ENCODE peak calls at places on chromosome 1, in eight cellular contexts. A is IMR-90, Q is fibroblast of lung, U is GM23248, D is OCI-LY7, I is SK-N-SH, M is neural progenitor cell, X is PC-9. J is an unnamed sample.
A peak's percentile ranks its signal among the peaks of the same experiment; 100 is the strongest.

GRCh38 chr1:160590488-160590887 is 11.2 kb upstream of the CD84 start:
- DNase-seq in D (no peak), I (no peak), Q (no peak), M (no peak), A (no peak), U (no peak), X (no peak), J (no peak)

GRCh38 chr1:24830680-24831272 is 85.5 kb downstream of the CLIC4 start:
- DNase-seq in I (peak; percentile 53), X (peak; percentile 54), D (peak; percentile 69), M (peak; percentile 64), U (peak; percentile 66), A (peak; percentile 79), Q (peak; percentile 89), J (no peak)

GRCh38 chr1:162857850-162858249 is 3.1 kb downstream of the CCDC190 start:
- DNase-seq in X (no peak), Q (peak; percentile 40), I (no peak), M (no peak), D (no peak), A (peak; percentile 49), U (peak; percentile 61), J (no peak)

GRCh38 chr1:232306269-232306911 is 323.5 kb downstream of the SIPA1L2 start:
- DNase-seq in X (no peak), A (no peak), U (no peak), I (no peak), M (peak; percentile 50), D (no peak), Q (no peak), J (no peak)

GRCh38 chr1:1125945-1126344 is 10.1 kb upstream of the C1orf159 start:
- DNase-seq in M (no peak), U (no peak), Q (no peak), X (no peak), A (no peak), I (no peak), D (no peak), J (no peak)

GRCh38 chr1:61090546-61090945 is 8.2 kb downstream of the NFIA start:
- DNase-seq in M (no peak), U (no peak), D (no peak), X (no peak), I (no peak), A (no peak), Q (no peak), J (no peak)

GRCh38 chr1:64437453-64437852 is 32.5 kb upstream of the CACHD1 start:
- DNase-seq in I (no peak), M (no peak), D (no peak), U (peak; percentile 31), X (no peak), Q (peak; percentile 7), A (no peak), J (no peak)

GRCh38 chr1:22557341-22557950 is 5.8 kb upstream of the EPHA8 start:
- DNase-seq in D (no peak), U (no peak), I (no peak), X (no peak), Q (peak; percentile 28), M (no peak), A (no peak), J (no peak)

GRCh38 chr1:29835486-29836273 is 599.4 kb downstream of the PTPRU start:
- DNase-seq in Q (no peak), D (no peak), X (no peak), I (no peak), A (no peak), M (no peak), U (no peak), J (no peak)

GRCh38 chr1:202888204-202888506 is 794 bp downstream of the RABIF start:
- DNase-seq in Q (peak; percentile 17), I (no peak), A (peak; percentile 28), X (no peak), M (no peak), D (no peak), U (peak; percentile 64), J (no peak)

GRCh38 chr1:248858096-248858890 is 592 bp downstream of the ZNF692 start:
- DNase-seq in D (peak; percentile 86), M (peak; percentile 88), I (peak; percentile 79), A (peak; percentile 64), Q (peak; percentile 54), X (peak; percentile 53), U (peak; percentile 90), J (peak; percentile 60)

GRCh38 chr1:207948536-207949250 is 37.8 kb upstream of the CD34 start:
- DNase-seq in Q (no peak), D (no peak), U (peak; percentile 20), M (no peak), X (no peak), I (no peak), A (no peak), J (no peak)

GRCh38 chr1:196680107-196680506 is 28.3 kb downstream of the CFH start:
- DNase-seq in I (no peak), M (no peak), X (no peak), A (peak; percentile 60), U (peak; percentile 44), Q (peak; percentile 40), D (no peak), J (no peak)

GRCh38 chr1:192506741-192507155 is 68.8 kb upstream of the RGS1 start:
- DNase-seq in U (peak; percentile 34), A (peak; percentile 43), I (peak; percentile 25), Q (peak; percentile 72), X (no peak), M (peak; percentile 45), D (peak; percentile 60), J (peak; percentile 68)

GRCh38 chr1:118290046-118290445 is 105.0 kb upstream of the SPAG17 start:
- DNase-seq in U (no peak), I (no peak), Q (no peak), D (no peak), M (no peak), X (no peak), A (no peak), J (no peak)

GRCh38 chr1:25116832-25117231 is 115.5 kb downstream of the SYF2 start:
- DNase-seq in Q (no peak), D (no peak), X (no peak), U (no peak), I (no peak), M (no peak), A (no peak), J (no peak)

GRCh38 chr1:198088360-198089071 is 68.3 kb upstream of the NEK7 start:
- DNase-seq in A (peak; percentile 75), Q (peak; percentile 73), U (peak; percentile 74), X (no peak), M (peak; percentile 33), I (peak; percentile 13), D (peak; percentile 47), J (peak; percentile 39)

GRCh38 chr1:91913018-91913417 is 27.1 kb upstream of the TGFBR3 start:
- DNase-seq in D (no peak), M (no peak), I (no peak), Q (no peak), U (peak; percentile 43), A (peak; percentile 55), X (no peak), J (no peak)

GRCh38 chr1:109089242-109090015 is 1.1 kb upstream of the TMEM167B start:
- DNase-seq in I (peak; percentile 55), X (peak; percentile 82), M (peak; percentile 86), Q (peak; percentile 83), U (peak; percentile 86), A (peak; percentile 71), D (peak; percentile 87), J (peak; percentile 64)

GRCh38 chr1:111097356-111098099 is 42.4 kb downstream of the DRAM2 start:
- DNase-seq in X (no peak), Q (no peak), A (no peak), I (no peak), D (no peak), U (no peak), M (no peak), J (no peak)

GRCh38 chr1:11272842-11273594 is at the start of gene UBIAD1:
- DNase-seq in I (peak; percentile 98), D (peak; percentile 91), M (peak; percentile 96), U (peak; percentile 95), Q (peak; percentile 89), A (peak; percentile 82), X (peak; percentile 55), J (peak; percentile 81)

GRCh38 chr1:165886988-165887387 is 59.6 kb downstream of the UCK2 start:
- DNase-seq in Q (no peak), M (no peak), X (no peak), D (no peak), U (no peak), I (no peak), A (no peak), J (no peak)

GRCh38 chr1:219670426-219671149 is 57.7 kb upstream of the ZC3H11B start:
- DNase-seq in X (no peak), D (no peak), I (no peak), A (no peak), M (no peak), U (no peak), Q (no peak), J (no peak)

GRCh38 chr1:197268012-197268411 is at the start of gene CRB1:
- DNase-seq in A (no peak), X (no peak), D (peak; percentile 2), I (peak; percentile 27), Q (peak; percentile 12), U (peak; percentile 2), M (peak; percentile 26), J (no peak)

GRCh38 chr1:168774241-168774640 is 45.2 kb upstream of the DPT start:
- DNase-seq in X (no peak), M (no peak), U (peak; percentile 70), I (no peak), Q (peak; percentile 43), A (no peak), D (no peak), J (no peak)

GRCh38 chr1:185404864-185405568 is 88.0 kb upstream of the IVNS1ABP start:
- DNase-seq in I (no peak), U (peak; percentile 41), X (no peak), Q (no peak), D (no peak), A (no peak), M (no peak), J (no peak)
- H3K4me3 ChIP-seq in I (no peak overlapping the region), U (peak overlapping the region; percentile 58), X (no peak overlapping the region), Q (no peak overlapping the region), D (no peak overlapping the region), A (no peak overlapping the region), M (no peak overlapping the region), J (no peak overlapping the region)

GRCh38 chr1:151444791-151445177 is 14.5 kb downstream of the POGZ start:
- DNase-seq in X (no peak), Q (no peak), I (no peak), A (no peak), U (no peak), D (peak; percentile 31), M (no peak), J (no peak)
- H4K20me1 ChIP-seq in X (peaks cover 15% of the 10 kb centered on the region), Q (no peaks in the 10 kb centered on the region), I (peaks cover 69% of the 10 kb centered on the region), A (peaks cover 71% of the 10 kb centered on the region), U (peaks cover 9% of the 10 kb centered on the region), D (peaks cover 34% of the 10 kb centered on the region), M (peaks cover 99% of the 10 kb centered on the region), J (peaks cover 70% of the 10 kb centered on the region)

GRCh38 chr1:44489481-44489880 is 84.4 kb downstream of the RNF220 start:
- DNase-seq in M (no peak), A (peak; percentile 42), U (peak; percentile 29), X (no peak), Q (peak; percentile 43), D (no peak), I (no peak), J (no peak)
- H3K27ac ChIP-seq in M (no peak overlapping the region), A (no peak overlapping the region), U (no peak overlapping the region), X (no peak overlapping the region), Q (no peak overlapping the region), D (no peak overlapping the region), I (no peak overlapping the region), J (no peak overlapping the region)

DNA sequence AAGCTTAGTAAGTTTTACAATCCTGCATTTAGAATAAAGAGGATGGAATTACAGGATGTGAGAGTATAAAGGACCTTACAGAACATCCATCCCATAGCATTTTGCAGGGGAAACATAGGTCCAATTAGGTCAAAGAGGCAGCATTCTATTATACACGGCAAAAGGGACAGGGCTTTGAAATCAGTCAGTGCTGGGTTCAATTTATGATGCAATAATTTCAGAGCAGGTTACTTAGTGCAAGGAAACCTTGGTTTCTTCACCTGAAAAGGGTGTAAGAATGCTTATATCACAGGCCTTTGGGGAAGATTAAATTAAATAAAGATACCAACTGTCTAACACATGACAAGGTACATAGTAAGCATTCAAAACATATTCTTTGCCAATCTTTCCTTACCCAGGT is 17.1 kb upstream of the NTNG1 start:
- DNase-seq in A (no peak), D (no peak), U (no peak), M (no peak), I (no peak), X (no peak), Q (no peak), J (no peak)
- H3K4me3 ChIP-seq in A (no peak overlapping the region), D (no peak overlapping the region), U (no peak overlapping the region), M (no peak overlapping the region), I (no peak overlapping the region), X (no peak overlapping the region), Q (no peak overlapping the region), J (no peak overlapping the region)

J was measured in DND-41.